ENCODE peak calls at places on chromosomes 12 and 14, in eight cellular contexts. J is kidney epithelial cell, D is AG10803, O is colonic mucosa, G is GM23338, Q is BJ, L is dorsolateral prefrontal cortex, W is BE2C. M is an unnamed sample.

GRCh38 chr14:92846162-92846897 is 52.2 kb downstream of the GOLGA5 start:
- DNase-seq in J (peak), D (peak), O (no peak), G (no peak), Q (peak), L (no peak), W (no peak), M (peak)

GRCh38 chr14:54699087-54699530 is 132.2 kb downstream of the SAMD4A start:
- DNase-seq in J (peak), D (peak), O (no peak), G (peak), Q (no peak), L (no peak), W (no peak), M (no peak)

GRCh38 chr12:124413401-124413800 is 118.5 kb downstream of the RFLNA start:
- DNase-seq in J (no peak), D (no peak), O (no peak), G (no peak), Q (no peak), L (peak), W (peak), M (no peak)

GRCh38 chr12:67019070-67019469 is 250.1 kb upstream of the CAND1 start:
- DNase-seq in J (no peak), D (no peak), O (no peak), G (no peak), Q (no peak), L (no peak), W (no peak), M (no peak)

GRCh38 chr14:79091381-79091963 is 921.3 kb downstream of the NRXN3 start:
- DNase-seq in J (no peak), D (no peak), O (no peak), G (peak), Q (no peak), L (no peak), W (no peak), M (no peak)

GRCh38 chr12:130468700-130469245 is 131.1 kb downstream of the PIWIL1 start:
- DNase-seq in J (no peak), D (no peak), O (no peak), G (no peak), Q (no peak), L (no peak), W (no peak), M (no peak)

GRCh38 chr14:94011795-94012194 is 14.3 kb upstream of the OTUB2 start:
- DNase-seq in J (no peak), D (peak), O (no peak), G (no peak), Q (no peak), L (no peak), W (no peak), M (no peak)

GRCh38 chr14:32588448-32589320 is 259.6 kb downstream of the AKAP6 start:
- DNase-seq in J (no peak), D (peak), O (no peak), G (peak), Q (no peak), L (no peak), W (peak), M (no peak)

GRCh38 chr12:52126050-52126604 is 46.6 kb downstream of the SMIM41 start:
- DNase-seq in J (no peak), D (no peak), O (no peak), G (no peak), Q (no peak), L (no peak), W (peak), M (no peak)

GRCh38 chr12:114789821-114790220 is 105.8 kb upstream of the TBX3 start:
- DNase-seq in J (no peak), D (no peak), O (no peak), G (no peak), Q (no peak), L (no peak), W (no peak), M (no peak)

GRCh38 chr12:45122776-45123380 is 72.0 kb upstream of the DBX2 start:
- DNase-seq in J (peak), D (peak), O (no peak), G (peak), Q (no peak), L (no peak), W (peak), M (no peak)
- TF ChIP-seq CTCF in J (peak), D (peak), O (peak), G (peak), Q (peak), L (peak), W (peak), M (no peak)

GRCh38 chr14:105094193-105094907 is 29.1 kb upstream of the GPR132 start:
- DNase-seq in J (no peak), D (no peak), O (no peak), G (no peak), Q (no peak), L (no peak), W (no peak), M (no peak)
- H3K4me3 ChIP-seq in J (peak), D (peak), O (peak), G (peak), Q (peak), L (no peak), W (peak), M (peak)

DNA sequence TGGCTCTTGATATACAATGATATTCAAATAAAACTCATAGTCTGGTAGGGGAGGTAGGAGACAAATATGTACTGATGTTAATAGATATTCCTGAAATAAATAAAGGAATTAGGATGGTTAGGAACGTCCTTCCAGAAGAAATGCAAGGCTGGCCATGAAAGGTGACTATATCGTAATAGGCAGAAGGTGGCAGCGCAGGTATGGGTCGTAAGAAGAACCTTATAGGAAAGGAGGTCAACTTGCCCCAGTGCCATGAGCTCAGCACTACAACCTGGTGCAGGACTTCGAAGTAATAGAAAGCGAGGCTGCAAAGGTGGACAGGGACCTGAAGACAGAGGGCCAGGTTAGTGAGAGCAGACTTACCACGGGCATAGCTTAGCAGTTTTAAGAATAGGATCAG is 55.3 kb upstream of the FGD4 start:
- DNase-seq in J (no peak), D (no peak), O (no peak), G (peak), Q (no peak), L (no peak), W (no peak), M (no peak)
- TF ChIP-seq CTCF in J (no peak), D (no peak), O (no peak), G (peak), Q (no peak), L (no peak), W (peak), M (no peak)

DNA sequence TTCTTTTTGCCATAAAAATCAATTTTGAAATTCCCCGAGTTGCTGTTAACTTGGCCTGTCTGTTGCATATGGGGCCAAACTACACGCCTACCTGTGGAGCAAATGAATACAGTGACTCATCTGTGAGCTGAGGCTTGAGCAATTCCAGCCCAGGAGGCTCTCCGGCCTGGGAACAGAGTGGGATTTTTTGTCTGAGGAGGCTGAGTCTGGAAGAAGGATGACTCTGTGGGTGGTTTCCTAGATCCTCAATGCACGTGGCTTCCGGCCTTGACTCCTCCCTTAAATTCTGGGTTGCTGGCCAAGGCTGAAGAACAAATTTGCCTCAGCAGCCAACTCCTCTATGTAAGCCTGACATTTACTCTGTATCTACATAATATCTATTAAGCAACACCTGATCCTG is 124.1 kb downstream of the SSPN start:
- DNase-seq in J (peak), D (peak), O (no peak), G (no peak), Q (peak), L (peak), W (no peak), M (peak)
- H3K4me3 ChIP-seq in J (no peak), D (no peak), O (no peak), G (no peak), Q (no peak), L (no peak), W (no peak), M (no peak)

DNA sequence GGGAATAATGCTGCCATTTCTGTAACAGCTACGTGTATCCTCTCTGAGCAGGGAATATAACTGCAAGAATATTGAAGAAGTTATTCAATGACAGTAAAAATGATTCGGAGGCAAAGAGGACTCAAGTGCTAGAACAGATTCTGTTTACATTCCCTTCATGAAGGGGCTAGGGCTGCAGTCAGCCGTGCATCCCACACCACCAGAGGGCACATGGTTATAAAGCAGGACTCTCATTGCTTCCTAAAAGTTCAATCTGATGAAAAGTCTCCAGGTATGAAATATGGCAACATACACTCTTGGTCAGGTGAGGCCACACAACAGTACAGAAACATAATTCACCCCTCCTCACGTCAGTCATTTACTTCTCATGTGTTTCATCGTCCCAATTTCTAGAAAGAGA is 34.0 kb downstream of the TCHP start:
- DNase-seq in J (no peak), D (peak), O (no peak), G (peak), Q (no peak), L (no peak), W (no peak), M (no peak)
- TF ChIP-seq CTCF in J (peak), D (peak), O (peak), G (peak), Q (peak), L (no peak), W (peak), M (peak)

DNA sequence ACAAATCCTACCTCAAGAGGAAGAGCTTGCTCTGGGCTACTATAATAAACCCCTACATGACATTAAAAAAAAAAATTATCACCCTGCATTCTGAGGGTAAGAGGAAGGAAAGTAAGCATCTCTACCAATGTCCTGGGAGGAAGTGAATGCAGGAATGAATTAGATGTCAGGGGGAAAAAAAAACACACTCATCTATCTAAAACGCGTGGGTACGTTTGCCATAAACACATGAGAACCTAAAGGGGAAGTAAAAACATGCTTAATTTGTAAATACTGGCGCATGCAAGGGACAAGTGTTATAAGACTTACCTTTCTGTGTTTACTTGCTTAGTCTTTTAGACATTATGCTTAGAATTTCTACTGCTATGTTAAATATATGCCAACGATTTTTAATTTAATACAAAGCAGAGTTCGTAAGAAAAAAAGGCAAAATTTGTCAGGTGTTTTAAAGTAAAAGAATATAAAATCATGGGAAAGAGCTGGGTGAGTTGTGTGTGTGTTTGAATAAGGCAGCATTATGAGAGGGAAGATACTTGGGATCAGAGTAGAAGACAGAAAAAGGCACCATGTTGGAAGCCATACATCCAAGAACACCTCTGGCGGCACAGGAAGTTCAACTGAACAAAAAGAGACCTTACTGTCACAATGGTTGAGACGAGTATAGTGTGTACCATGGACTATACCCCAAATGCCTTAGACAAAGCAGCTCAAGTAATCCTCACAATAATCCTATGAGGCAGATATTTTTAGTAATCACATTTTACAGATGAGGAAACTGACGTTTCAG is 1.5 kb downstream of the TMED8 start:
- DNase-seq in J (no peak), D (no peak), O (no peak), G (no peak), Q (no peak), L (no peak), W (no peak), M (no peak)
- H3K4me3 ChIP-seq in J (no peak), D (peak), O (no peak), G (peak), Q (no peak), L (peak), W (peak), M (peak)

DNA sequence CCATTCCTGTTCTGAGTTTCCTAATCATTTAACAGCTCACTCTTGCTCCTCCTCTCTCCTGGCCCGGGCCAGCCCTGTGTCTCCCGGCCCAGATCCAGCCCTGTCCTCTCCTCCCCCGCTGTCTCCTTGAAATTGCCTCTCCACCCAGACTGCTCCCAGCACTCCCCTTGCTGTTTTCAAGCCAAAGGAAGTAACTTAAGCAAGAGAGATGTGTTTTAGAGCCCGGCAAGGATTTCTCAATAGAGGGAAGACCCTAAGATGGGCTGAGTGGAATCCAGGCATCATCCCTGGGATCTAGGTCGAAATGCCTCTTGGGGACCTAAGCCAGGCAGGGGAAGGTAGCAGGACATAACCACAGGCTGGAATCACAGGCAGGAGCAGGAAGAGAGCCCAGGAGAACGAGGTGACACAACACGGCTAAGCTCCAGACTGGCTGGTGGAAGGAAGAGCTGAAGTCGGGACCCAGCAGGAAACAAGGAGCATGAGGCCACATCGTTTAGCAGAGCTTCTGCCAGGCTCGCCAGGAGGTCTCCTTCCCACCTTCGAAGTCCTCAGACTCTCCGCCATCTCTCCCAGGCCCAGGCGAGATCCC is 2.0 kb upstream of the LRP1-AS start:
- DNase-seq in J (no peak), D (peak), O (peak), G (no peak), Q (no peak), L (no peak), W (no peak), M (no peak)
- TF ChIP-seq CTCF in J (no peak), D (no peak), O (no peak), G (no peak), Q (no peak), L (no peak), W (no peak), M (no peak)

GRCh38 chr12:108079731-108080130 is 49.4 kb upstream of the WSCD2 start:
- DNase-seq in J (no peak), D (no peak), O (no peak), G (no peak), Q (no peak), L (no peak), W (no peak), M (no peak)
- H3K4me3 ChIP-seq in J (no peak), D (no peak), O (no peak), G (no peak), Q (no peak), L (no peak), W (no peak), M (no peak)

GRCh38 chr14:24251880-24252288 is 9.5 kb upstream of the TINF2 start:
- DNase-seq in J (no peak), D (peak), O (no peak), G (peak), Q (no peak), L (no peak), W (no peak), M (no peak)
- TF ChIP-seq CTCF in J (no peak), D (peak), O (no peak), G (no peak), Q (peak), L (no peak), W (no peak), M (no peak)

M was measured in AG04449.